ENCODE peak calls at places on chromosomes 2 and 18, in eight cellular contexts. B, H, W, Q, R, J, S and C are unnamed samples. For H3K36me3 and H3K9me3, the result is how much of the 10 kb centered on the place peaks cover.

GRCh38 chr2:27707462-27708256 is 44.0 kb downstream of the SLC4A1AP start:
- DNase-seq in B (no peak), H (no peak), W (no peak), Q (no peak), R (no peak), J (no peak), S (no peak), C (no peak)

GRCh38 chr2:29323961-29324360 is 208.7 kb downstream of the CLIP4 start:
- DNase-seq in B (no peak), H (no peak), W (no peak), Q (no peak), R (peak), J (no peak), S (no peak), C (peak)

GRCh38 chr18:77550625-77551024 is 301.0 kb downstream of the GALR1 start:
- DNase-seq in B (no peak), H (no peak), W (no peak), Q (no peak), R (no peak), J (no peak), S (no peak), C (no peak)

GRCh38 chr2:216086207-216086893 is 4.6 kb downstream of the TMEM169 start:
- DNase-seq in B (no peak), H (no peak), W (no peak), Q (no peak), R (no peak), J (no peak), S (no peak), C (no peak)

GRCh38 chr2:168744844-168745243 is 57.6 kb upstream of the NOSTRIN start:
- DNase-seq in B (no peak), H (no peak), W (no peak), Q (no peak), R (no peak), J (no peak), S (no peak), C (no peak)

GRCh38 chr2:227311861-227312506 is 13.1 kb upstream of the MFF start:
- DNase-seq in B (no peak), H (no peak), W (no peak), Q (no peak), R (no peak), J (no peak), S (no peak), C (no peak)

GRCh38 chr2:148989882-148990493 is 48.5 kb upstream of the LYPD6B start:
- DNase-seq in B (peak), H (no peak), W (peak), Q (peak), R (peak), J (peak), S (peak), C (peak)

GRCh38 chr2:237563816-237564215 is 2.6 kb upstream of the PRLH start:
- DNase-seq in B (no peak), H (no peak), W (no peak), Q (peak), R (peak), J (no peak), S (peak), C (peak)

GRCh38 chr2:46275995-46276394 is 21.2 kb upstream of the EPAS1 start:
- DNase-seq in B (no peak), H (no peak), W (no peak), Q (peak), R (peak), J (no peak), S (peak), C (no peak)

GRCh38 chr2:179946346-179946745 is 60.8 kb downstream of the CWC22 start:
- DNase-seq in B (no peak), H (no peak), W (no peak), Q (no peak), R (no peak), J (no peak), S (no peak), C (no peak)
- H3K36me3 ChIP-seq in B (under half), H (under half), W (under half), Q (under half), R (under half), J (under half), S (under half), C (under half)

GRCh38 chr2:239864247-239865058 is 160.7 kb downstream of the NDUFA10 start:
- DNase-seq in B (no peak), H (no peak), W (no peak), Q (no peak), R (no peak), J (no peak), S (no peak), C (no peak)
- H3K9me3 ChIP-seq in B (under half), H (under half), W (under half), Q (under half), R (under half), J (under half), S (under half), C (under half)

GRCh38 chr2:164599954-164600589 is 21.2 kb downstream of the GRB14 start:
- DNase-seq in B (no peak), H (no peak), W (no peak), Q (peak), R (peak), J (peak), S (peak), C (peak)

GRCh38 chr2:164595031-164595430 is 26.3 kb downstream of the GRB14 start:
- DNase-seq in B (no peak), H (no peak), W (no peak), Q (no peak), R (no peak), J (no peak), S (no peak), C (no peak)

GRCh38 chr2:164597988-164598387 is 23.3 kb downstream of the GRB14 start:
- DNase-seq in B (no peak), H (no peak), W (no peak), Q (no peak), R (no peak), J (no peak), S (no peak), C (no peak)

GRCh38 chr2:164605295-164605694 is 16.0 kb downstream of the GRB14 start:
- DNase-seq in B (no peak), H (no peak), W (no peak), Q (no peak), R (no peak), J (no peak), S (no peak), C (no peak)

GRCh38 chr2:164600763-164601162 is 20.5 kb downstream of the GRB14 start:
- DNase-seq in B (no peak), H (no peak), W (no peak), Q (no peak), R (peak), J (no peak), S (no peak), C (no peak)
- H3K36me3 ChIP-seq in B (under half), H (under half), W (under half), Q (under half), R (under half), J (under half), S (under half), C (under half)

GRCh38 chr2:127216105-127216504 is 4.0 kb downstream of the CYP27C1 start:
- DNase-seq in B (no peak), H (no peak), W (no peak), Q (no peak), R (no peak), J (no peak), S (no peak), C (no peak)

GRCh38 chr2:127217470-127218325 is 2.4 kb downstream of the CYP27C1 start:
- DNase-seq in B (no peak), H (no peak), W (no peak), Q (no peak), R (peak), J (no peak), S (no peak), C (peak)

GRCh38 chr2:127219716-127220090 is 396 bp downstream of the CYP27C1 start:
- DNase-seq in B (no peak), H (no peak), W (no peak), Q (peak), R (peak), J (peak), S (no peak), C (peak)

GRCh38 chr2:127218843-127219715 is 1.0 kb downstream of the CYP27C1 start:
- DNase-seq in B (no peak), H (no peak), W (no peak), Q (peak), R (peak), J (peak), S (no peak), C (no peak)

DNA sequence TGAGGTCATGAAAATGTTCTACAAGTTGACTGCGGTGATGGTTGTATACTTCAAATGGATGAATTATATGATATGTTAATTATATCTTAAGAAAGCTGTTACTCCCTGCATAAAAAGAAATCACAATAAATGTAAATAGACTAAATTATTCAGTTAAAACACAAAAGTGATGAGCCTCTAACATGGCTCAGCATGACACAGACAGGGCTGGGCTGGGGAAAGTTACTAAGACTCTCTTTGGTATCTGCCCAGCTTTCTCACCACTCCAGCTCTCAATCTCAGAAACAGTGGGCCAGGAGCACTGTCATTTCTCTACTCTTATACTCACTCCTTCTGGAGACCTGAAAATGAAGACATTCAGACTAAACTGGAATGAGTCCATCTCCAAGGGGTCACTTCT is 3.5 kb downstream of the CYP27C1 start:
- DNase-seq in B (no peak), H (no peak), W (no peak), Q (no peak), R (no peak), J (no peak), S (no peak), C (no peak)
- H3K9me3 ChIP-seq in B (under half), H (under half), W (under half), Q (under half), R (under half), J (under half), S (under half), C (under half)

GRCh38 chr2:233453916-233454315 is 99.6 kb downstream of the DGKD start:
- DNase-seq in B (no peak), H (peak), W (no peak), Q (no peak), R (no peak), J (no peak), S (no peak), C (no peak)

GRCh38 chr2:233453111-233453915 is 99.0 kb downstream of the DGKD start:
- DNase-seq in B (no peak), H (peak), W (no peak), Q (no peak), R (no peak), J (no peak), S (no peak), C (no peak)

GRCh38 chr2:233449921-233450853 is 95.9 kb downstream of the DGKD start:
- DNase-seq in B (no peak), H (peak), W (no peak), Q (peak), R (no peak), J (no peak), S (no peak), C (no peak)

GRCh38 chr2:233450854-233451575 is 96.7 kb downstream of the DGKD start:
- DNase-seq in B (no peak), H (peak), W (no peak), Q (no peak), R (no peak), J (no peak), S (no peak), C (no peak)

DNA sequence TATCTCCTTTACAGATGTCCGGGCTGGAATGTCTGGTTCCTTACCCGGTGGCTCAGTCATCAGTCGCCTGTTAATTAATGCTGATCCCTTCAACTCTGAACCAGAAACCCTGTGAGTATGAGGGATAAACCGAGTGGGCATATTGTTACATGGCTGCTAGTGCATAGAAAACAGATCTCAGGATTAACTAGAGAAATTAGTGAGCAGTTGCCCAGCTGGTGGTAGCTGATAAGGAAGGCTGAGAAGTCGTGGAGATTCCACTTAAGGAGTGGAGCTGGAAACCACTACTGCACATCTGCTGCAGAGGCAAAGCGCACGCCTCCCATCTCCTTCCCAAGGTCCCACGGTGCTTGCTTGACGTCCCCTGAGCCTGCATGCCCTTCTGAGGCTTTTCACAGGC is 97.7 kb downstream of the DGKD start:
- DNase-seq in B (no peak), H (no peak), W (no peak), Q (no peak), R (no peak), J (peak), S (no peak), C (no peak)
- H3K36me3 ChIP-seq in B (under half), H (under half), W (under half), Q (under half), R (under half), J (under half), S (under half), C (under half)

DNA sequence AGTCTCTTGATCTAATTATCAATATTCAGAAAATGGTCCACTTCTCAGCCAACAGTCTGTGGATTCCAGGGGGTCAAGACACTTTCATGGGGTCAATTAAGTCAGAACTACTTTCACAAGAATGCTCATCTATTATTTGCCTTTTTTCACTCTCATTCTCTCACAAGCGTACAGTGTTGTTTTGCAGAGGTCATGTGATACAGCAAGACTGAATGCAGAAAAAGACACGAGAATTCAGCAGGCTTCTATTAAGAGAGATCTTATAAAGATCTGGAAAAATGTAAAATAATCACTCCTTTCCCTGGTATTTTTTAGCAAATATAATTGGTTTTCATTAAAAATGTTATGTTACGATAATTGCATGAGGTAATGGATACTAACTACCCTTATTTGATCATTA is 8.7 kb downstream of the RPRD1A start:
- DNase-seq in B (no peak), H (no peak), W (no peak), Q (no peak), R (no peak), J (no peak), S (no peak), C (no peak)
- H3K9me3 ChIP-seq in B (under half), H (under half), W (under half), Q (under half), R (under half), J (under half), S (under half), C (under half)

DNA sequence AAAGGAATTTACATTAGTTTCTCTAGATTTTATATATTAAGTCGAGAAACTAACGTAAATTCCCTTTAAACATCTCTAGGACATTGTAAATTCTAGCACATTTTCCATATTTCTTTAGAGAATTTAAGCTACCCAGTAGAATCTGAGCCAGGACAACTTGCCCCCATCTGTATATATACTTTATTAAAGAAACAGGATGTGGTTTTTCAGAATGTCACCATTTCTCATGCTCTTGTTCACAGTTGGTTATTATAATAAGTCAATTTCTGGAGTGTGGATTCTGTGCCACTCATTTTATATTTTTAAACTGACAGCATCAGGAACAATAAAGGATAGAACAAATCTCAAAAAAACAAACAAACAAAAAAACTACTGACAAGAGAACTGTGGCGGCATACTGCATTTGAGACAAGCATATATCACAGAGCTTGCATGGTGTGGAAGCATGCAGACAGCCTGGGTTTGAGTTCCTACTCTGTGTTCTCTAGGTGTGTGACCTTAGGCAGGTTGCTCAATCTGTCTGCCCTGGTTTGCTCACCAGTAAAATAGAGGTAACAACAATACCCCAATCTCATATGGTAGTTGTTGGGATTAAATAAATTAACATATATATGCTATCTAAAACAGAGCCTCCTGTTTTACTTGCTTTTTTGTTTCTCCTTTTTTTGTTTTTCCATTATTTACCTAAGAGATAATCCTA is 61.4 kb upstream of the DNER start:
- DNase-seq in B (no peak), H (no peak), W (no peak), Q (no peak), R (peak), J (no peak), S (no peak), C (no peak)
- H3K36me3 ChIP-seq in B (under half), H (under half), W (under half), Q (under half), R (under half), J (half or more), S (under half), C (half or more)